ENCODE peak calls at places on chromosomes 2 and 18, in eight cellular contexts. M is GM18507, F is GM10248, N is iPS-NIHi11, D is HFFc6, Y is adipocyte, L is tibial artery, V is fibroblast of lung. R is an unnamed sample.

GRCh38 chr18:2511451-2511850 is 59.9 kb downstream of the METTL4 start:
- DNase-seq in N (no peak), Y (no peak), D (no peak), F (no peak), L (no peak), M (no peak), V (no peak), R (no peak)

GRCh38 chr2:79827881-79828280 is 315.0 kb downstream of the CTNNA2 start:
- DNase-seq in N (no peak), Y (no peak), M (no peak), D (no peak), L (no peak), F (no peak), V (no peak), R (no peak)

GRCh38 chr18:3593381-3593903 is 143.5 kb downstream of the TGIF1 start:
- DNase-seq in F (no peak), Y (peak), M (no peak), L (no peak), D (peak), N (peak), V (peak), R (no peak)

GRCh38 chr2:226791056-226791486 is 8.5 kb downstream of the IRS1 start:
- DNase-seq in F (peak), V (peak), N (peak), Y (peak), D (peak), M (no peak), L (no peak), R (peak)

GRCh38 chr18:63320041-63320689 is 596 bp upstream of the BCL2 start:
- DNase-seq in F (peak), Y (peak), D (peak), V (peak), L (peak), N (peak), M (peak), R (peak)

GRCh38 chr2:23206652-23207051 is 178.3 kb upstream of the KLHL29 start:
- DNase-seq in V (no peak), Y (no peak), L (no peak), N (no peak), M (no peak), F (no peak), D (no peak), R (no peak)

GRCh38 chr2:3659447-3660432 is 1.7 kb downstream of the ALLC start:
- DNase-seq in D (no peak), L (peak), N (no peak), V (no peak), F (no peak), M (no peak), Y (no peak), R (no peak)

GRCh38 chr2:204335642-204336041 is 209.6 kb upstream of the PARD3B start:
- DNase-seq in L (no peak), N (no peak), Y (no peak), F (no peak), V (no peak), D (no peak), M (no peak), R (no peak)

GRCh38 chr2:141341444-141341843 is 789.4 kb downstream of the LRP1B start:
- DNase-seq in L (no peak), F (no peak), M (no peak), V (peak), N (no peak), D (peak), Y (peak), R (no peak)

GRCh38 chr2:119476301-119477117 is 44.9 kb downstream of the TMEM37 start:
- DNase-seq in M (peak), F (peak), Y (peak), V (peak), N (peak), D (peak), L (peak), R (peak)

GRCh38 chr2:30472326-30472725 is 25.3 kb downstream of the LCLAT1 start:
- DNase-seq in M (no peak), F (no peak), Y (peak), N (no peak), L (no peak), V (no peak), D (no peak), R (no peak)

GRCh38 chr2:138502253-138503086 is 900 bp downstream of the SPOPL start:
- DNase-seq in D (no peak), Y (peak), L (no peak), V (peak), M (no peak), F (no peak), N (no peak), R (no peak)

GRCh38 chr2:98601532-98602132 is 6.7 kb downstream of the COA5 start:
- DNase-seq in F (peak), V (peak), L (no peak), D (peak), Y (peak), M (no peak), N (peak), R (no peak)

GRCh38 chr2:180980185-180980942 is at the start of gene UBE2E3:
- DNase-seq in Y (peak), V (peak), N (peak), F (peak), M (peak), D (peak), L (peak), R (peak)

GRCh38 chr2:64985457-64985856 is 3.7 kb upstream of the SLC1A4 start:
- DNase-seq in N (no peak), D (no peak), L (no peak), M (no peak), F (no peak), V (no peak), Y (no peak), R (no peak)

GRCh38 chr18:79507546-79508480 is 112.1 kb downstream of the NFATC1 start:
- DNase-seq in M (no peak), Y (peak), D (peak), N (no peak), F (no peak), L (peak), V (peak), R (peak)

GRCh38 chr2:240387669-240388358 is 47.6 kb upstream of the GPC1 start:
- DNase-seq in L (peak), F (no peak), N (no peak), V (peak), M (no peak), Y (peak), D (peak), R (no peak)

GRCh38 chr18:55651236-55651635 is 63.2 kb upstream of the TCF4 start:
- DNase-seq in M (no peak), D (no peak), V (no peak), Y (peak), N (no peak), L (no peak), F (no peak), R (no peak)

GRCh38 chr2:212022966-212023365 is 515.6 kb downstream of the ERBB4 start:
- DNase-seq in V (no peak), D (peak), N (no peak), L (no peak), Y (peak), F (no peak), M (no peak), R (no peak)

GRCh38 chr18:21051615-21052014 is 60.0 kb downstream of the ROCK1 start:
- DNase-seq in V (peak), D (no peak), F (no peak), N (no peak), Y (no peak), M (no peak), L (no peak), R (no peak)

GRCh38 chr2:12723741-12724463 is 7.2 kb downstream of the TRIB2 start:
- DNase-seq in V (peak), Y (no peak), M (no peak), D (no peak), F (no peak), L (no peak), N (no peak), R (no peak)

GRCh38 chr2:155866477-155866876 is 466.0 kb downstream of the NR4A2 start:
- DNase-seq in Y (no peak), V (no peak), L (no peak), D (no peak), N (peak), M (no peak), F (no peak), R (no peak)

R was measured in ureter.